ENCODE peak calls at places on chromosomes 16 and 17, in four cellular contexts. One of them, this sample, is unnamed.

GRCh38 chr17:37701424-37702020 is 43.3 kb downstream of the HNF1B start:
- DNase-seq in gastrocnemius medialis: no peak
- DNase-seq in A549: peak; percentile 75
- DNase-seq in uterus: no peak
- DNase-seq in this sample: peak; percentile 71

GRCh38 chr16:19389246-19389645 is 28.4 kb upstream of the TMC5 start:
- DNase-seq in gastrocnemius medialis: no peak
- DNase-seq in A549: peak; percentile 43
- DNase-seq in uterus: no peak
- DNase-seq in this sample: peak; percentile 71

GRCh38 chr16:66135376-66135775 is 231.1 kb upstream of the CDH5 start:
- DNase-seq in gastrocnemius medialis: peak; percentile 48
- DNase-seq in A549: no peak
- DNase-seq in uterus: peak; percentile 27
- DNase-seq in this sample: no peak

GRCh38 chr17:40422990-40423611 is 5.4 kb upstream of the TOP2A start:
- DNase-seq in gastrocnemius medialis: no peak
- DNase-seq in A549: peak; percentile 65
- DNase-seq in uterus: no peak
- DNase-seq in this sample: no peak

GRCh38 chr17:68611353-68612227 is 10.4 kb upstream of the FAM20A start:
- DNase-seq in gastrocnemius medialis: no peak
- DNase-seq in A549: no peak
- DNase-seq in uterus: no peak
- DNase-seq in this sample: no peak

GRCh38 chr16:86802013-86802412 is 223.7 kb downstream of the FOXL1 start:
- DNase-seq in gastrocnemius medialis: no peak
- DNase-seq in A549: no peak
- DNase-seq in uterus: no peak
- DNase-seq in this sample: no peak

GRCh38 chr16:87874639-87875472 is 5.5 kb upstream of the SLC7A5 start:
- DNase-seq in gastrocnemius medialis: no peak
- DNase-seq in A549: no peak
- DNase-seq in uterus: no peak
- DNase-seq in this sample: no peak

GRCh38 chr17:82864721-82865240 is 25.0 kb upstream of the ZNF750 start:
- DNase-seq in gastrocnemius medialis: no peak
- DNase-seq in A549: no peak
- DNase-seq in uterus: no peak
- DNase-seq in this sample: no peak

GRCh38 chr17:51059781-51060180 is 60.9 kb downstream of the SPAG9 start:
- DNase-seq in gastrocnemius medialis: no peak
- DNase-seq in A549: no peak
- DNase-seq in uterus: no peak
- DNase-seq in this sample: no peak

GRCh38 chr16:19882641-19883040 is 2.0 kb downstream of the GPRC5B start:
- DNase-seq in gastrocnemius medialis: no peak
- DNase-seq in A549: no peak
- DNase-seq in uterus: no peak
- DNase-seq in this sample: no peak

GRCh38 chr17:17032131-17032692 is 10.0 kb upstream of the MPRIP start:
- DNase-seq in gastrocnemius medialis: no peak
- DNase-seq in A549: peak; percentile 78
- DNase-seq in uterus: no peak
- DNase-seq in this sample: peak; percentile 82

GRCh38 chr17:67779098-67779672 is 46.1 kb upstream of the BPTF start:
- DNase-seq in gastrocnemius medialis: no peak
- DNase-seq in A549: peak; percentile 66
- DNase-seq in uterus: peak; percentile 19
- DNase-seq in this sample: peak; percentile 94

GRCh38 chr16:4316103-4316731 is 350 bp downstream of the GLIS2 start:
- DNase-seq in gastrocnemius medialis: no peak
- DNase-seq in A549: no peak
- DNase-seq in uterus: peak; percentile 49
- DNase-seq in this sample: peak; percentile 21

GRCh38 chr17:42339221-42339620 is 49.0 kb downstream of the STAT3 start:
- DNase-seq in gastrocnemius medialis: no peak
- DNase-seq in A549: no peak
- DNase-seq in uterus: no peak
- DNase-seq in this sample: no peak

GRCh38 chr17:42337442-42337841 is 49.1 kb downstream of the STAT5A start:
- DNase-seq in gastrocnemius medialis: no peak
- DNase-seq in A549: no peak
- DNase-seq in uterus: no peak
- DNase-seq in this sample: no peak

GRCh38 chr17:42342242-42343008 is 45.8 kb downstream of the STAT3 start:
- DNase-seq in gastrocnemius medialis: no peak
- DNase-seq in A549: no peak
- DNase-seq in uterus: no peak
- DNase-seq in this sample: no peak

GRCh38 chr17:42341568-42341967 is 46.7 kb downstream of the STAT3 start:
- DNase-seq in gastrocnemius medialis: no peak
- DNase-seq in A549: no peak
- DNase-seq in uterus: no peak
- DNase-seq in this sample: no peak

DNA sequence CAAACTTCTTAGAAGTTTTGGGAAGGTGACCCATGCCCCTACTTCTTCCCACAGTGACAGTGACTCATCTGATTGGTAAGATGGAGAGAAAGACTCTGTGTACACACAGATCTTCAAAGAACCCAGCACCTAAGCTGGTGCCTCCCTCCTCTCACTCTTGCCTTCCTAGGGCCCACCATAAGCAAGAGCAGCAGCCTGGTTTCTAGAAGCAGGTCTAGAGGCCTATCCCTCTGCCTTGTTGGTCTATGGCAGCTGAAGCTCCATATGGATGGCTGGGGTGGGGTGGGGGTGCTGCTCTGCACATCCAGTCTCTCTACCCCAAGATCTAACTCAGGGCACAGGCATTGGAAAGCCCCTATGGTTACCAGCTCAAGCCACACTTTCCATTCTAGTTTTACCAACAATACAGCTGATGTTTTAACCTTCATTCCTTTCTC is 47.5 kb downstream of the STAT3 start:
- DNase-seq in gastrocnemius medialis: no peak
- DNase-seq in A549: no peak
- DNase-seq in uterus: no peak
- DNase-seq in this sample: no peak
- TF ChIP-seq POLR2A in gastrocnemius medialis: no peak
- TF ChIP-seq POLR2A in A549: no peak
- TF ChIP-seq POLR2A in uterus: no peak
- TF ChIP-seq POLR2A in this sample: no peak

DNA sequence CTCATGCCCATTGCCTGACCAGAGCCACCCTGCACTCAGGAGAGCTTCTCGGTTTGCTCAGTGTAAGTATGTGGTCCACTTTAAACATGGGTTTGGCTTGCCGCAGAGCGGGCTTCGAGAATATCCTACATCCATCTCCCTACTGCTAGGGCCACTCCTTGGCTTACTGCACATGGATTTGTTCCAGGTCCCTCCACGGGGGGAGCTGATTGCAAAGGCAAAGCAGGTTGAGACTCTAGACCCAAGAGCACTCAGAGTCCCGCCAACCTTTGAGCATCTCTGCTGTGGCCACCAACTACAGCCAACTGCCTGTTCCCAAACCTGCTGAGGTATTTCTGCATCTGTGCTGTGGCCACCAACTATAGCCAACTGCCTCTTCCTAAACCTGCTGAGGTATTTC is 26.4 kb downstream of the RNF135 start:
- DNase-seq in gastrocnemius medialis: no peak
- DNase-seq in A549: no peak
- DNase-seq in uterus: no peak
- DNase-seq in this sample: no peak
- TF ChIP-seq CTCF in gastrocnemius medialis: no peak
- TF ChIP-seq CTCF in A549: no peak
- TF ChIP-seq CTCF in uterus: no peak
- TF ChIP-seq CTCF in this sample: no peak

GRCh38 chr16:23511731-23512130 is 1.4 kb upstream of the GGA2 start:
- DNase-seq in gastrocnemius medialis: no peak
- DNase-seq in A549: no peak
- DNase-seq in uterus: no peak
- DNase-seq in this sample: no peak

GRCh38 chr16:23510154-23510914 is at the start of gene GGA2:
- DNase-seq in gastrocnemius medialis: peak; percentile 69
- DNase-seq in A549: peak; percentile 59
- DNase-seq in uterus: peak; percentile 90
- DNase-seq in this sample: peak; percentile 88

GRCh38 chr16:23509763-23510153 is 536 bp downstream of the GGA2 start:
- DNase-seq in gastrocnemius medialis: no peak
- DNase-seq in A549: no peak
- DNase-seq in uterus: peak; percentile 26
- DNase-seq in this sample: no peak

GRCh38 chr16:23508589-23509440 is 1.5 kb downstream of the GGA2 start:
- DNase-seq in gastrocnemius medialis: no peak
- DNase-seq in A549: no peak
- DNase-seq in uterus: no peak
- DNase-seq in this sample: no peak

DNA sequence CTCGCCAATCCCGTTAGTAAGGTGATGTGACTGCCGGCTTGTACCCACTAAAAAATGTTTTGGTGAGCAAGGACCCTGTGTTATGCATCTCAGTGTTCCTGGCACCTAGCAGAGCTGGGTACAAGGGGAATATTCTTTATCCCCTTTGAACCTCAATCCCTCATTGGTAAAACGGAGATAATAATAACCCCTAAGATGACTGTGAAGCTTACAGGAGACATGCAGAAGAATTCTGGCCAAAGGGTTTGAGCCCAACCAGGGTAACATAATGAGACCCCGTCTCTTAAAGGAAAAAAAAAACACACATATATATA is 896 bp downstream of the GGA2 start:
- DNase-seq in gastrocnemius medialis: no peak
- DNase-seq in A549: no peak
- DNase-seq in uterus: no peak
- DNase-seq in this sample: no peak
- H3K27ac ChIP-seq in gastrocnemius medialis: peak overlapping the region; percentile 92
- H3K27ac ChIP-seq in A549: peak overlapping the region; percentile 81
- H3K27ac ChIP-seq in uterus: peak overlapping the region; percentile 70
- H3K27ac ChIP-seq in this sample: no peak overlapping the region

GRCh38 chr17:75721463-75722011 is 278 bp downstream of the ITGB4 start:
- DNase-seq in gastrocnemius medialis: no peak
- DNase-seq in A549: peak; percentile 76
- DNase-seq in uterus: no peak
- DNase-seq in this sample: no peak

GRCh38 chr17:75723201-75723930 is 2.1 kb downstream of the ITGB4 start:
- DNase-seq in gastrocnemius medialis: no peak
- DNase-seq in A549: no peak
- DNase-seq in uterus: no peak
- DNase-seq in this sample: no peak

GRCh38 chr17:75722542-75723095 is 1.4 kb downstream of the ITGB4 start:
- DNase-seq in gastrocnemius medialis: no peak
- DNase-seq in A549: no peak
- DNase-seq in uterus: no peak
- DNase-seq in this sample: no peak

GRCh38 chr17:75720656-75721462 is at the start of gene ITGB4:
- DNase-seq in gastrocnemius medialis: no peak
- DNase-seq in A549: peak; percentile 75
- DNase-seq in uterus: peak; percentile 25
- DNase-seq in this sample: no peak

DNA sequence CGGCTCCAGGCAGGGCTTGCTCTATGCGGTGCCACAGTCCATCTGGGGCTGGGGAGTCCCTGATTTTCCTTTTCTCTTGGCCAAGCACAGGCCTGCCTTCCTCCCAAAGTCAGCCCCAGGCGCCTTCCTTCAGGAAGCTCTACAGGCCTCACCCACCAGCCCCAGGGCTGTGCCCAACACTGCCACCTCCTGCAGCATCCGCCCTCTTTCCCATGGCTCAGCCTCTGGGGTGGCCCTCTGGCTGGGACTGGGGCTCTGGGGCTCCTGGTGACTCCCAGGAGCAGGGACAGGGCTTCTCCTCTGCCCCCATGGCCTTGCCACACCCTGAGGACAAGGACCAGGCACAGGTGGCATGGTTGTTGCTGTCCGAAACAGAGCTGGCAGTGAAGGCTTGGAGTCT is 817 bp downstream of the ITGB4 start:
- DNase-seq in gastrocnemius medialis: no peak
- DNase-seq in A549: no peak
- DNase-seq in uterus: no peak
- DNase-seq in this sample: no peak
- TF ChIP-seq POLR2A in gastrocnemius medialis: no peak
- TF ChIP-seq POLR2A in A549: no peak
- TF ChIP-seq POLR2A in uterus: no peak
- TF ChIP-seq POLR2A in this sample: no peak

DNA sequence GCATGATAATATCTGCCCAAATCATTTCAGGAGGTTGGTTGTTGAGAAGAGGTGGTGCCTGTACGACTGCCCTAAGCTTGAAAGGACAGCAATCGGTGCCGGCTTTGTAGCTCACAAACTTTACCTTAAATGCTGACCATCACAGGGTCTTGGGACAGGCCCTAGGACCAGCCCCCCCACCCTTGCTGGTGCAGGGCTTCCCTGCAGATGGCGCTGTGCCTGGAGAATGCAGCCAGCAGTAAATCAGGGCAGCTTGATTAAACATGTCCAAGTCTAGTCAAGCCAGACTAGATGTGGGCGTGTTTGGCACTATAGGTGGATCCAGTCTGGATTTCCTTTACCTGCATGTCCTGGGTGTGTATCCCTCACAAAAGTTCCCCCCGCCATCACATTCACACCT is 135.5 kb upstream of the CRHR1 start:
- DNase-seq in gastrocnemius medialis: no peak
- DNase-seq in A549: no peak
- DNase-seq in uterus: no peak
- DNase-seq in this sample: no peak
- TF ChIP-seq CTCF in gastrocnemius medialis: no peak
- TF ChIP-seq CTCF in A549: no peak
- TF ChIP-seq CTCF in uterus: no peak
- TF ChIP-seq CTCF in this sample: no peak

GRCh38 chr17:72832306-72832705 is 260.2 kb downstream of the SLC39A11 start:
- DNase-seq in gastrocnemius medialis: no peak
- DNase-seq in A549: no peak
- DNase-seq in uterus: no peak
- DNase-seq in this sample: no peak
- H3K27ac ChIP-seq in gastrocnemius medialis: no peak overlapping the region
- H3K27ac ChIP-seq in A549: no peak overlapping the region
- H3K27ac ChIP-seq in uterus: no peak overlapping the region
- H3K27ac ChIP-seq in this sample: no peak overlapping the region

DNA sequence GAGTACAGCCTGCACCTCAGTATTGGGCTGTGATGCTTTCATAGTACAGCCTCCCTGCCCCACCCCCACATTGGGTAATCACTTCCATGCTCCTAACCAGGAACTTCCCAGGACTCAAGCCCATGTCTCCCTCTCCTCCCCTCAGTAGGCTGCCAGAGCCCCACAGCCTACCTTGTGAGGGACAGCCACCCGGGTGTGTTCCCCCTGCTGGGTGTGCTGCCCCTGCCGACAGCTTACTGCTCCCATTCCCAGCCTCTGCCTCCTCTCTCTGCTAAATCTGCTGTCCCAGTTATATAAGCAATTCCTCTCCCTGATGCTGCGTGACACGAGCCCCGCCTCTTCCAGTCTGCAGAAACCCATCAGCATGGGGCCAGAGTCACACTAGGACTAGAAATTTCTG is at the start of gene RSKR:
- DNase-seq in gastrocnemius medialis: no peak
- DNase-seq in A549: no peak
- DNase-seq in uterus: no peak
- DNase-seq in this sample: no peak
- TF ChIP-seq POLR2A in gastrocnemius medialis: no peak
- TF ChIP-seq POLR2A in A549: no peak
- TF ChIP-seq POLR2A in uterus: no peak
- TF ChIP-seq POLR2A in this sample: no peak

This sample was measured in right lobe of liver.